ENCODE peak calls at places on chromosomes 1 and 21, in seven cellular contexts. V is A549; G is Panc1; E is heart right ventricle; L is CD8-positive, alpha-beta T cell; Y is endothelial cell of umbilical vein; R is A673. N is an unnamed sample.

GRCh38 chr21:45152265-45152746 is 77.9 kb downstream of the ADARB1 start:
- DNase-seq in V (no peak), G (no peak), E (no peak), L (peak; percentile 47), Y (no peak), R (peak; percentile 72), N (no peak)

GRCh38 chr1:20255666-20256065 is 35.0 kb upstream of the VWA5B1 start:
- DNase-seq in V (peak; percentile 17), G (no peak), E (no peak), L (no peak), Y (no peak), R (peak; percentile 67), N (peak; percentile 78)

GRCh38 chr1:43077273-43077672 is 94.8 kb downstream of the EBNA1BP2 start:
- DNase-seq in V (no peak), G (no peak), E (no peak), L (no peak), Y (no peak), R (no peak), N (no peak)

GRCh38 chr1:50333595-50333974 is 89.7 kb downstream of the DMRTA2 start:
- DNase-seq in V (peak; percentile 46), G (no peak), E (peak; percentile 66), L (peak; percentile 9), Y (peak; percentile 32), R (peak; percentile 75), N (no peak)

GRCh38 chr1:168340796-168341510 is 60.3 kb downstream of the TBX19 start:
- DNase-seq in V (no peak), G (no peak), E (no peak), L (no peak), Y (no peak), R (no peak), N (no peak)

GRCh38 chr1:94707321-94708298 is 112.5 kb upstream of the SLC44A3 start:
- DNase-seq in V (no peak), G (no peak), E (peak; percentile 28), L (no peak), Y (no peak), R (peak; percentile 20), N (no peak)

GRCh38 chr1:155261401-155261887 is 716 bp downstream of the SCAMP3 start:
- DNase-seq in V (peak; percentile 46), G (no peak), E (no peak), L (no peak), Y (peak; percentile 12), R (peak; percentile 26), N (no peak)

GRCh38 chr21:34154878-34155277 is 81.5 kb downstream of the MRPS6 start:
- DNase-seq in V (no peak), G (no peak), E (no peak), L (no peak), Y (no peak), R (no peak), N (no peak)

GRCh38 chr1:39672551-39672947 is 642 bp upstream of the NT5C1A start:
- DNase-seq in V (peak; percentile 14), G (no peak), E (no peak), L (no peak), Y (peak; percentile 13), R (no peak), N (peak; percentile 47)

GRCh38 chr1:62589321-62589720 is 8.0 kb upstream of the ANGPTL3 start:
- DNase-seq in V (no peak), G (no peak), E (no peak), L (no peak), Y (no peak), R (no peak), N (no peak)

GRCh38 chr1:201137579-201138310 is 10.8 kb upstream of the ASCL5 start:
- DNase-seq in V (no peak), G (no peak), E (peak; percentile 64), L (no peak), Y (peak; percentile 25), R (no peak), N (no peak)

GRCh38 chr21:25334046-25334730 is 273.1 kb downstream of the MRPL39 start:
- DNase-seq in V (no peak), G (no peak), E (no peak), L (no peak), Y (no peak), R (no peak), N (no peak)

GRCh38 chr1:206684478-206685255 is at the start of gene MAPKAPK2:
- DNase-seq in V (peak; percentile 91), G (no peak), E (peak; percentile 85), L (peak; percentile 62), Y (peak; percentile 48), R (peak; percentile 77), N (peak; percentile 78)

GRCh38 chr1:51969038-51969705 is 21.3 kb downstream of the RAB3B start:
- DNase-seq in V (peak; percentile 66), G (peak; percentile 56), E (no peak), L (no peak), Y (no peak), R (no peak), N (no peak)

GRCh38 chr1:151143057-151143435 is 3.4 kb downstream of the SEMA6C start:
- DNase-seq in V (no peak), G (no peak), E (no peak), L (no peak), Y (no peak), R (no peak), N (peak; percentile 78)

GRCh38 chr1:48302652-48303051 is 80.1 kb downstream of the SLC5A9 start:
- DNase-seq in V (no peak), G (no peak), E (no peak), L (no peak), Y (no peak), R (no peak), N (no peak)

GRCh38 chr1:35448344-35448801 is 108.8 kb downstream of the KIAA0319L start:
- DNase-seq in V (no peak), G (no peak), E (no peak), L (no peak), Y (peak; percentile 54), R (no peak), N (no peak)

GRCh38 chr1:35454175-35454574 is 103.0 kb downstream of the KIAA0319L start:
- DNase-seq in V (no peak), G (no peak), E (no peak), L (no peak), Y (no peak), R (no peak), N (no peak)

GRCh38 chr1:35449334-35450008 is 107.7 kb downstream of the KIAA0319L start:
- DNase-seq in V (no peak), G (peak; percentile 56), E (no peak), L (no peak), Y (no peak), R (no peak), N (no peak)

GRCh38 chr1:35452086-35452485 is 105.1 kb downstream of the KIAA0319L start:
- DNase-seq in V (no peak), G (no peak), E (peak; percentile 49), L (no peak), Y (peak; percentile 85), R (peak; percentile 33), N (no peak)

DNA sequence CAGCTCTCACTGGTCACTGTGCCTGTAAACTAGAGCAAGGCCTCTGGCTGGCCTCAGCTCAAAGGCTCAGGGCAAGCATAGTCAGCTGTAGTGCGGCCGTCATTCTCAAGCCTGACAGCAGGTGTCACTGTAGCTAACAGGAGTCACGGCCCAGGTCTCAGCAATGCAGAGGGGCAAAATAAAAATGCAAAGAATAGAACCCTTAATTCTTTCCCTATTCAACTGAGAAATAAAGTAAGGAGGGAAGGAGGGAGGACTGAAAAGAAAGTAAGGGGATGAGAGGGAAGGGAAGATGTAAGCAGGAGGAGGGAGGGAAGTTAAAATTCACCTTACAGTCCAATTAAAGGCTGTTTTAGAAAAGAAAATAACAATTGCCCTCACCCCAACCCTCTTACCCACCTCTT is 106.1 kb downstream of the KIAA0319L start:
- DNase-seq in V (peak; percentile 43), G (peak; percentile 46), E (peak; percentile 81), L (peak; percentile 62), Y (peak; percentile 79), R (peak; percentile 76), N (peak; percentile 86)
- H3K27ac ChIP-seq in V (no peak overlapping the region), G (peak overlapping the region; percentile 64), E (no peak overlapping the region), L (no peak overlapping the region), Y (no peak overlapping the region), R (no peak overlapping the region), N (no peak overlapping the region)

DNA sequence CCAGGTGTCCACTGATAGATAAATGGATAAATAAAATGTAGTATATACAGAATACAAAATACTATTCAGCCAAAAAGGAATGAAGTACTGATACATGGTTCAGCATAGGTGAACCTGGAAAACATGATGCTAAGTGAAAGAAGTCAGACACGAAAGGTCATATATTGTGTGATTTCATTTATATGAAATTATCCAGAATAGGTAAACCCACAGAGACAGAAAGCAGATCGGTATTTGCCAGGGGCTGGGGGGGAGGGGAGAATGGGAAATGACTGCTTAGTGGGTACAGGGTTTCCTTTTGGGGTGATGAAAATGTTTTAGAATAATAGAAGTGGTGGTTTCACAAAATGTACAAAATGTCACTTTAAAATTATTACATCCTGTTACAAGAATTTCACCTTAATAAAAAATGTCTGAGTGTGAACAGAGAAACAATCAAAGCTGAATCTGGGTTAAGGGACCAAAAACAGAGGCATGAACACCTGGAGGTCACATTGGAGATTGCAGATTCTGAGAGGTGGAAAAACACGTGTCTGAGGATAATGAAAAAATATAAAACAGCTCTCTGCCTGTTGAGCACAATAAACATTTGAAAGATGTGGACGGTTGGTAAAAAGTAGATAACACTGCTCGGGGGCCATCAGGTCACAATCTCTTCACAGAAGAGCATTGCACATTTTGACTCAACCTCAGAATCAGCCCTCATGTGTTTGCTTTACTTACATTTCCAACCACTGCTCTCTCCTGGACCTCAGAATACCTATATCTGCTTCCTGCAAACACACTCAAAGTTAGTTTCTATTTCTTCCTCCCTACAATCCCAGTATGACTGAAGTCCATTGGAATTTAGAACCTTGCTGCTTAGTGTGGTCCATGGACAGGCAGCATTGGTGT is 3.3 kb downstream of the SLAMF6 start:
- DNase-seq in V (peak; percentile 23), G (no peak), E (no peak), L (no peak), Y (no peak), R (no peak), N (no peak)
- H3K4me3 ChIP-seq in V (no peak overlapping the region), G (no peak overlapping the region), E (no peak overlapping the region), L (peak overlapping the region; percentile 81), Y (no peak overlapping the region), R (no peak overlapping the region), N (no peak overlapping the region)

GRCh38 chr1:160711528-160712311 is at the start of gene CD48:
- DNase-seq in V (no peak), G (no peak), E (no peak), L (no peak), Y (no peak), R (no peak), N (no peak)
- H3K4me1 ChIP-seq in V (no peaks in the 10 kb centered on the region), G (no peaks in the 10 kb centered on the region), E (no peaks in the 10 kb centered on the region), L (peaks cover 58% of the 10 kb centered on the region), Y (no peaks in the 10 kb centered on the region), R (no peaks in the 10 kb centered on the region), N (no peaks in the 10 kb centered on the region)

GRCh38 chr1:162216604-162217003 is 147.1 kb downstream of the NOS1AP start:
- DNase-seq in V (no peak), G (no peak), E (no peak), L (no peak), Y (no peak), R (no peak), N (no peak)

GRCh38 chr1:162213281-162213909 is 143.9 kb downstream of the NOS1AP start:
- DNase-seq in V (no peak), G (no peak), E (peak; percentile 52), L (no peak), Y (peak; percentile 80), R (peak; percentile 69), N (no peak)

GRCh38 chr1:162212713-162213112 is 143.2 kb downstream of the NOS1AP start:
- DNase-seq in V (no peak), G (no peak), E (peak; percentile 24), L (no peak), Y (no peak), R (no peak), N (no peak)

GRCh38 chr1:162215902-162216301 is 146.4 kb downstream of the NOS1AP start:
- DNase-seq in V (no peak), G (no peak), E (no peak), L (no peak), Y (peak; percentile 69), R (peak; percentile 69), N (no peak)

GRCh38 chr1:162214202-162214601 is 144.7 kb downstream of the NOS1AP start:
- DNase-seq in V (no peak), G (no peak), E (no peak), L (no peak), Y (no peak), R (no peak), N (no peak)
- H3K27ac ChIP-seq in V (no peak overlapping the region), G (peak overlapping the region; percentile 98), E (no peak overlapping the region), L (no peak overlapping the region), Y (no peak overlapping the region), R (peak overlapping the region; percentile 81), N (no peak overlapping the region)